ENCODE peak calls at places on chromosome 10, in ten cellular contexts. C, D, G, V, O, J, Z, A, B and X are unnamed samples.

GRCh38 chr10:96646251-96646740 is 59.5 kb upstream of the TM9SF3 start:
- DNase-seq in C (no peak), D (no peak), G (no peak), V (no peak), O (no peak), J (no peak), Z (no peak), A (no peak), B (no peak), X (no peak)

GRCh38 chr10:120607016-120607709 is 150.1 kb downstream of the PLPP4 start:
- DNase-seq in C (no peak), D (no peak), G (peak), V (peak), O (no peak), J (no peak), Z (no peak), A (no peak), B (peak), X (no peak)

GRCh38 chr10:82397859-82398258 is 522.9 kb downstream of the NRG3 start:
- DNase-seq in C (no peak), D (no peak), G (no peak), V (no peak), O (no peak), J (no peak), Z (no peak), A (no peak), B (no peak), X (no peak)

GRCh38 chr10:52353210-52353609 is 39.1 kb downstream of the DKK1 start:
- DNase-seq in C (no peak), D (no peak), G (no peak), V (no peak), O (no peak), J (no peak), Z (no peak), A (no peak), B (no peak), X (peak)

GRCh38 chr10:33377658-33378025 is 43.2 kb upstream of the NRP1 start:
- DNase-seq in C (no peak), D (no peak), G (peak), V (peak), O (no peak), J (peak), Z (no peak), A (no peak), B (peak), X (peak)

GRCh38 chr10:43197834-43198681 is 59.8 kb downstream of the CSGALNACT2 start:
- DNase-seq in C (peak), D (peak), G (no peak), V (peak), O (peak), J (no peak), Z (peak), A (peak), B (no peak), X (peak)

GRCh38 chr10:20034732-20035131 is 218.5 kb downstream of the PLXDC2 start:
- DNase-seq in C (no peak), D (no peak), G (no peak), V (no peak), O (no peak), J (no peak), Z (no peak), A (no peak), B (no peak), X (no peak)

GRCh38 chr10:49164587-49165188 is 23.5 kb downstream of the TMEM273 start:
- DNase-seq in C (peak), D (peak), G (peak), V (peak), O (peak), J (peak), Z (no peak), A (no peak), B (peak), X (peak)

GRCh38 chr10:88114368-88114767 is 250.9 kb downstream of the PTEN start:
- DNase-seq in C (peak), D (peak), G (no peak), V (peak), O (peak), J (peak), Z (peak), A (no peak), B (no peak), X (no peak)

DNA sequence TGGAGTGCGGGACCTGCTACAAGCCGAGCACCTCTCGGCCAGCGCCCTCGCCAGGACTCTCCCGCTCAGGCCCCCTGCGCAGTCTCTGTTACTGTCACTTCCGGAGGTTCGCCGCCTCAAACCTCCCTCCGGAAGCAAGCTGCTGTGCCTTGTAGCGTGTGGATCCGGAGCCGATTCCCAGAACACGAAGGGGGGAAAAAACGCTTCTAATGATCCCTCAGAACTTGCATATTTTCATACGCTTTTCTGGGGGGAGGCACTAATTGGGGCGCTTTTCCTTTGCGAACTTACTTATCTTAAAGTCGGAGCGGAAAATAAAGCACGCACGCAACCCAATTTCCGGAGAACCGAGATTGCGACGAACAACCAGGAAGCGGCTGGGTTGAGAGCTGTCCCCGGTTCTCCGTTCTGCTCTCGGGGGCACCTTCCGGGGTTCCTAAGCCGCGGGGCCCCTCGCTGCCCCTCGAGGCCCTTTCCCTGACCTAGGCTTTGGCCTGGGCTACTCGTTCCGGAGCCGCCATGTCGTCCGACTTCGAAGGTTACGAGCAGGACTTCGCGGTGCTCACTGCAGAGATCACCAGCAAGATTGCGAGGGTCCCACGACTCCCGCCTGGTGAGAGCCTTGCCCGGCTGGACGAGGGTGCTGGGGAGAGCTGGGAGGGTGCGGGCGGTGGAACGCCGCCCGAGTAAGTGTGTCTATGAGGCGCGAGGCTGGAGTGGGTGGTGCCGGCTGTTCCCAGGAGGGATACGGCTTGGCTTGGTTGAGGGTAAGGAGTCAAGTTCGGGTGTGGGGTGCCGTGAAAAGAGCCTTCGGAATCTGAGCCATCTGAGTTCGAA is at the start of the genes VTI1A and ZDHHC6:
- DNase-seq in C (peak), D (peak), G (peak), V (peak), O (peak), J (peak), Z (peak), A (peak), B (peak), X (peak)
- TF ChIP-seq CTCF in C (no peak), D (peak), G (peak), V (peak), O (peak), J (peak), Z (no peak), A (no peak), B (peak), X (no peak)

GRCh38 chr10:26391701-26392695 is 46.1 kb upstream of the APBB1IP start:
- DNase-seq in C (no peak), D (peak), G (no peak), V (no peak), O (no peak), J (no peak), Z (peak), A (no peak), B (no peak), X (no peak)
- H3K4me3 ChIP-seq in C (no peak), D (no peak), G (no peak), V (no peak), O (no peak), J (no peak), Z (peak), A (no peak), B (no peak), X (no peak)

DNA sequence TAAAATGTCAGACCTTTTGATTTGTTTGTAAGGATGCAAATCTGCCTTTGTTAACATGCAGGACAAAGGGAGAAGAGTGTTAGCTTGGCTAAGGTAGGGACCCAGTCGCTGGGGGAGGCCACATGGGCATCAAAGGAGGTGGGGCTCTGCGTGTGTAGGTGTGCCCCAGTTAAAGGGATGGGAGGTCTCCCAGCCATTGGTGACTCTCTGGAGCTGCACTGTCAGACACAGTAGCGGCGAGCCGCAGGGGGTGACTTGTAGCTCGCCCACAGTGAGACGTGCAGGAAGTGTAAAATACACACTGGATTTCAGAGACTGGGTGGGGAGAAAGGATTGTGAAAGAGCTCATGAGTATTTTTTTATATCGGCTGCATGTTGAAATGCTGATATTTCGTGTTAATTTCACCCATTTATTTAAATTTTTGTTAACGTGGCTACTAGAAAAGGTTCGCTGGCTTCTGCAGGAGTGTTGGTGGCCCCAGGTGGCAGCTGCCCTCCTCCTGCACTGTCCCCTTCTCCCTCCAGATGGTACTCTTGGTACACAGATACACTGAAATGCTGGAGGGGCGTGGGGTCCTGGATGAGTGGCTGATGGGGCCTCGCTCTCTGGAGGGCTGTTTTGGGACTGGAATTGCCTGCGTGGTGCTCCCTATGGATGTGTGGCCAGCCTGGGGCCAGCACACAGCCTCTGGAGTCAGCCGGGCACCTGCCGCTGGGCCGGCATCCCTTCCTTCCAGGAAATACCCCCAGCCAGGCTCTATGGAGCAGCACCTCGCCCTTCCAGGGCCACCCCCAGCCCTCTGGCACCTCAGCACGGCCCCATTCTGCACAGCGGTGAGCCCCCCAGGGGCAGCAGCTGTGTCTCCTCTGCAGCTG is 59.2 kb downstream of the LHPP start:
- DNase-seq in C (no peak), D (no peak), G (no peak), V (no peak), O (no peak), J (no peak), Z (no peak), A (no peak), B (no peak), X (no peak)
- TF ChIP-seq CTCF in C (no peak), D (no peak), G (no peak), V (no peak), O (no peak), J (no peak), Z (no peak), A (no peak), B (no peak), X (no peak)

GRCh38 chr10:23096814-23097549 is 1.6 kb downstream of the MSRB2 start:
- DNase-seq in C (peak), D (peak), G (peak), V (peak), O (no peak), J (no peak), Z (peak), A (no peak), B (peak), X (peak)

GRCh38 chr10:23099079-23099478 is 3.7 kb downstream of the MSRB2 start:
- DNase-seq in C (no peak), D (no peak), G (no peak), V (no peak), O (no peak), J (no peak), Z (no peak), A (no peak), B (no peak), X (no peak)

GRCh38 chr10:23095966-23096813 is 811 bp downstream of the MSRB2 start:
- DNase-seq in C (peak), D (peak), G (peak), V (peak), O (peak), J (no peak), Z (peak), A (peak), B (peak), X (peak)

GRCh38 chr10:23100331-23101030 is 5.1 kb downstream of the MSRB2 start:
- DNase-seq in C (no peak), D (no peak), G (no peak), V (no peak), O (no peak), J (no peak), Z (no peak), A (no peak), B (no peak), X (no peak)

DNA sequence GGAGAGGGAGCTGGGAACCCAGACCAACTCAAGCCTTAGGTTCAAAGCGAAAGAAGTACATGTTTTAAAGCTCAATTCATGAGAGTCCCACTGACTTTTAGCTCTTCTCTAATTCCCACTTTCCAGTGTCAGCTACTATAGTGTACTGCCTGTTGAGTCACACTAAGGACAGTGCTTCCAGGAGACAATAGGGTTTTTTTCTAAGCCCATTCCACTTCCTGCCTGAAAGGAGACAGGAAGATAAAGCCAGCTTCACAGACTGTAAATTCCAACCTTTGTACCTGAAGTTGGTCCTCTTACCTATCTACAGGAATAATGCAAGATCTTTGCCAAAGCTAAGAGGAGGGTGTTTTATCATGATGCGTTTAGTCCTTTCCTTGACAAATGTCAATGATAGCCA is 4.4 kb downstream of the MSRB2 start:
- DNase-seq in C (no peak), D (no peak), G (no peak), V (no peak), O (no peak), J (no peak), Z (no peak), A (no peak), B (peak), X (peak)
- H3K4me3 ChIP-seq in C (no peak), D (no peak), G (no peak), V (no peak), O (no peak), J (no peak), Z (no peak), A (no peak), B (no peak), X (no peak)

DNA sequence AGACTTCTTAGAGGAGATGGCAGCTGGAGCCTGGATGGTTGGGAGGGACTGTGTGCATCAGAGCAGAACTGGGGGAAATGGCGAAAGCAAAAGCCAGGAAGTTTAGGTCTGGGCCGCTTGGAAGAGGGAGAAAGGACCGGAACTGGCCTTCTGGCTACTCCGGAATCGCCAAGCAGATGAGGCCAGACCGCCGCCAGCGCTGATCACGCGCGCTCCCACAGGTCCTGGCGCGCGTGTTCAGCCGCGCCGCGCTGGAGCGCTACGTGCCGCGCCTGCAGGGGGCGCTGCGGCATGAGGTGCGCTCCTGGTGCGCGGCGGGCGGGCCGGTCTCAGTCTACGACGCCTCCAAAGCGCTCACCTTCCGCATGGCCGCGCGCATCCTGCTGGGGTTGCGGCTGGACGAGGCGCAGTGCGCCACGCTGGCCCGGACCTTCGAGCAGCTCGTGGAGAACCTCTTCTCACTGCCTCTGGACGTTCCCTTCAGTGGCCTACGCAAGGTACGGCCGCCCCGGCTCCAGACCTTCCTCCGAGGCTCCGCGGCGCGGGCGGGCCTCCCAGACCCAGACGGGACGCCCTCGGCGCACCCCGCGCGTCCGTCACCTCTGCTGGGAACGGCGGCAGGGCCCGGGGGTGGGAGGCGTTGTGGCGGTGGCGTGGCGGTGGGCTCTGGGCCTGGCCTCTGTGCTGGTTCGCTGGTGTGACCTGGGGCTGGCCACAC is 2.1 kb downstream of the CYP26C1 start:
- DNase-seq in C (no peak), D (peak), G (peak), V (peak), O (no peak), J (no peak), Z (no peak), A (peak), B (peak), X (peak)
- TF ChIP-seq CTCF in C (peak), D (peak), G (peak), V (peak), O (peak), J (peak), Z (peak), A (peak), B (peak), X (peak)

GRCh38 chr10:21296575-21297355 is 228.7 kb downstream of the SKIDA1 start:
- DNase-seq in C (no peak), D (no peak), G (no peak), V (no peak), O (no peak), J (no peak), Z (no peak), A (no peak), B (no peak), X (no peak)

GRCh38 chr10:21293518-21294356 is 231.7 kb downstream of the SKIDA1 start:
- DNase-seq in C (no peak), D (no peak), G (no peak), V (peak), O (no peak), J (no peak), Z (no peak), A (no peak), B (peak), X (no peak)

GRCh38 chr10:21297525-21298383 is 227.7 kb downstream of the SKIDA1 start:
- DNase-seq in C (no peak), D (no peak), G (peak), V (peak), O (no peak), J (no peak), Z (no peak), A (no peak), B (peak), X (no peak)

GRCh38 chr10:21290499-21291160 is 234.9 kb downstream of the SKIDA1 start:
- DNase-seq in C (no peak), D (no peak), G (no peak), V (no peak), O (no peak), J (no peak), Z (no peak), A (no peak), B (no peak), X (no peak)

GRCh38 chr10:21292763-21293517 is 232.5 kb downstream of the SKIDA1 start:
- DNase-seq in C (peak), D (no peak), G (peak), V (peak), O (no peak), J (peak), Z (peak), A (peak), B (peak), X (peak)
- H3K4me3 ChIP-seq in C (no peak), D (peak), G (peak), V (peak), O (no peak), J (peak), Z (no peak), A (peak), B (peak), X (peak)

DNA sequence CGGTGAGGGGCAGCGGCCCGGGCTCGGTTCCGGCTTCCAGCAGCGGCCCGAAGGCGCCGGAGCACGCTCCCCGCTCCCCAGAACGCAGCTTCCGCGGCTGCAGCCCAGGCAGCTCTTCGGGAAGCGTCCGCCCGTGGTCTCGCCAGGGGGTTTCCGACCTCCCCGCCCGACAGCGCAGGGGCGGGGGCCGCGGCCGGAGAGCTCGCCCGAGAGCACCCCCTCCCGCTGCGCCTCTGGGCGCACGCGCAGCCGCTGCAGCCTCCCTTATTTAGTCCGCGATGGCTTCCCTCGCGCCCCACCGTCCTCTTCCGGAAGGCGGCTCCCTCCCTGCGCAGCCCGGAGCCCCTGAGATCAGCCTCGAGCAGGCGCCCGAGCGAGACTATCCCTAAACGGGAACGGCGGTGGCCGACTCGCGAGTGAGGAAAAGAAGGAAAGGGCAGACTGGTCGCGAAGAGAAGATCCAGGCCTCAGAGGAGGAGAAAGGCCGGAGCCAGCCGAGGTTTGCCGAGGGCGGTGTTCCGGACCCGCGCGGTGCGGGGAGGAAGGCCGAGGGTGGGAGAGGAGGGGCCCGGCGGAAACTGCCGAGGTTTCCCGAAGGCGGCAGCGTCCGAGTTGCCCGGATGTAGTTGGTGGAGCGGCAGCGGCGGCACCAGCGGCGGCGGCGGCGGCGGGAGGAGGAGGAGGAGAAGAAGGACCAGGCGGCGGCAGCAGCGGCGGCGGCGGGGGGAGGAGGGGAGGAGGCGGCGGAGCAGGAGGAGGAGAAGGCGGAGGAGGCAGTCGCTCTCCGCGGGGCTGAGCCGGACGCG is at the start of gene WAC:
- DNase-seq in C (peak), D (peak), G (peak), V (peak), O (peak), J (peak), Z (peak), A (peak), B (peak), X (peak)
- TF ChIP-seq CTCF in C (peak), D (no peak), G (peak), V (no peak), O (no peak), J (no peak), Z (no peak), A (peak), B (no peak), X (no peak)